ENCODE peak calls at places on chromosomes 2 and 18, in seven cellular contexts. R is K562, V is HL-60, T is A549, X is Panc1, K is GM23338, F is HCT116. H is an unnamed sample.

GRCh38 chr18:24271381-24272331 is 126.0 kb downstream of the OSBPL1A start:
- DNase-seq in V (no peak), K (peak; percentile 94), R (peak; percentile 9), F (peak; percentile 49), T (peak; percentile 56), X (no peak), H (peak; percentile 4)

GRCh38 chr2:201680743-201681142 is 17.7 kb downstream of the MPP4 start:
- DNase-seq in T (peak; percentile 57), V (no peak), F (peak; percentile 60), X (no peak), R (peak; percentile 48), K (peak; percentile 85), H (peak; percentile 49)

GRCh38 chr2:30191831-30192271 is 39.5 kb upstream of the LBH start:
- DNase-seq in T (no peak), R (peak; percentile 95), V (no peak), F (no peak), X (no peak), K (no peak), H (no peak)

GRCh38 chr2:147515213-147515612 is 329.6 kb upstream of the ACVR2A start:
- DNase-seq in T (no peak), V (no peak), K (no peak), X (no peak), F (no peak), R (no peak), H (no peak)

GRCh38 chr2:128411431-128411830 is 92.8 kb upstream of the HS6ST1 start:
- DNase-seq in V (no peak), K (no peak), T (no peak), R (no peak), F (no peak), X (no peak), H (no peak)

GRCh38 chr2:227238242-227239237 is 74.1 kb downstream of the COL4A3 start:
- DNase-seq in F (peak; percentile 41), V (peak; percentile 25), T (peak; percentile 40), X (peak; percentile 54), R (peak; percentile 55), K (peak; percentile 79), H (peak; percentile 49)

GRCh38 chr18:7931763-7932162 is 364.6 kb downstream of the PTPRM start:
- DNase-seq in F (no peak), V (no peak), K (no peak), X (no peak), T (no peak), R (no peak), H (peak; percentile 14)

GRCh38 chr2:15561574-15562344 is 625 bp upstream of the NBAS start:
- DNase-seq in V (no peak), F (no peak), X (no peak), R (peak; percentile 84), K (peak; percentile 19), T (peak; percentile 25), H (peak; percentile 14)

GRCh38 chr18:66497351-66497750 is 106.5 kb downstream of the CDH19 start:
- DNase-seq in X (no peak), V (no peak), F (no peak), R (no peak), K (no peak), T (no peak), H (no peak)

GRCh38 chr2:170739048-170739447 is 23.9 kb downstream of the SP5 start:
- DNase-seq in F (peak; percentile 57), V (no peak), X (peak; percentile 35), T (peak; percentile 17), R (no peak), K (no peak), H (peak; percentile 54)

GRCh38 chr18:32439802-32440201 is 30.9 kb downstream of the GAREM1 start:
- DNase-seq in V (no peak), R (no peak), F (peak; percentile 15), K (peak; percentile 74), T (peak; percentile 7), X (no peak), H (no peak)

GRCh38 chr2:215784371-215784783 is 229.0 kb downstream of the MREG start:
- DNase-seq in V (no peak), R (no peak), X (no peak), F (no peak), K (no peak), T (no peak), H (no peak)

GRCh38 chr2:88739985-88740600 is 48.6 kb downstream of the RPIA start:
- DNase-seq in K (peak; percentile 82), X (peak; percentile 63), T (peak; percentile 64), V (peak; percentile 42), R (peak; percentile 78), F (peak; percentile 46), H (peak; percentile 70)

GRCh38 chr2:20104900-20105545 is 53.6 kb upstream of the LAPTM4A start:
- DNase-seq in K (no peak), V (no peak), R (no peak), X (no peak), F (no peak), T (no peak), H (no peak)

GRCh38 chr2:48474599-48475298 is 55.2 kb upstream of the STON1 start:
- DNase-seq in X (no peak), V (no peak), K (no peak), F (no peak), R (no peak), T (no peak), H (no peak)

GRCh38 chr18:57940166-57940565 is 103.9 kb upstream of the NEDD4L start:
- DNase-seq in R (no peak), V (no peak), X (no peak), K (no peak), T (no peak), F (no peak), H (no peak)

GRCh38 chr18:57943723-57944122 is 100.3 kb upstream of the NEDD4L start:
- DNase-seq in X (no peak), R (no peak), V (no peak), F (no peak), T (no peak), K (no peak), H (no peak)

GRCh38 chr18:57942493-57942892 is 101.5 kb upstream of the NEDD4L start:
- DNase-seq in T (no peak), K (peak; percentile 9), F (no peak), X (no peak), R (no peak), V (no peak), H (no peak)

GRCh38 chr18:57947117-57947516 is 96.9 kb upstream of the NEDD4L start:
- DNase-seq in V (no peak), F (no peak), T (no peak), K (no peak), X (no peak), R (no peak), H (no peak)

DNA sequence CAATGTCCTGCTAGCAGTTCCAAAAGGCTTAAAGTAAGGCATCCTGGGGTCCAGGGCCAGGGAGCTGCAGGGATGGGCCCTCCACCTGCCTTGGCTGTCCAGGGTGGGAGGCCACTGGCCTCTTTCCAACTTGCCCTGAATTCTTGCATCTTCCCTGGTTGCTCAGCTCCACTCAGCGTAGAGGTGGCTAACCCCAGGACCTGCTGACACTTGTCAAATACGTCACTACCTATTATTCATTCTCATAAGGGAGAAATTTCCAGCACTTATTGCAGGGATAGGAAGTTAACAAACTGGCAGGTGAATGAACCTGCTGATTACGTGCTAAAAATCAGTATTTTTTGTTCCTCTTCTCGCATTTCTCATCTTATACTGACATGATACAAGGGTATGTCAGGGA is 101.9 kb upstream of the NEDD4L start:
- DNase-seq in K (no peak), V (no peak), F (no peak), T (no peak), R (no peak), X (no peak), H (no peak)
- TF ChIP-seq REST in K (no peak), V (no peak), F (no peak), T (no peak), R (no peak), X (no peak), H (no peak)

DNA sequence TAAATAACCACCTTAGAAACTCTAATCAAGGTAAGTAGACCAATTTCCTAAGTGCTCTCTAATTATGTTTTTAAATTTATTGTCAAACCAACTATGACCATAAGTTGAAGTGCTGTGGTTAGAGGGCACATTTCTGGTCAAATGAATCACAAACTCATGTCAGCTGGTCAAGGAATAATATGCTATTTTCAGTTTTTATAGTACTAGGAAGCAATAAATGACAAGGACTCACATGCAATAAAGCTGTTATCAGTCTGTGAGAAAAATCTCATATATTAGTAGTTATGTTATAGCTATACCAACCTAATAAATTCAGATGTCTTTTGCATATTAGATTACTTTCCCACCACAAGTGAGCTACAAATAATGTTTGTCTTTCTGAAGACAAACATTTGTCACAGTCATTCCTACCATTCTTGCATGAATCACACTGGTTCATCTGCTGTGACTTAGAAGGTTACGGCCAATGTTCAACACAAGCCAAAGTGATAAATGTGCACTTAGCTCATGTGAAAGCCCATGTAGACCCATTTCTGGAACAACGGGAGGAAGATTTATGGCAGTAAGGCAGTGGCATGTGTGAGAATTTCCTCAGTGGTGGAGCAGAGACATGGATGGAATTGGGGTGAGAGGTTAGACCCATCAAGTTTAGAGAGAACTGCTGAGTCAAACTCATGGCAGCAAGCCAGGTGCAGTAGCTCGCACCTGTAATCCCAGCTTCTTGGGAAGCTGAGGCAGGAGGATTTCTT is 27.4 kb upstream of the CCNYL1 start:
- DNase-seq in R (peak; percentile 8), X (peak; percentile 95), T (peak; percentile 60), K (no peak), F (peak; percentile 60), V (no peak), H (peak; percentile 84)
- TF ChIP-seq REST in R (no peak), X (no peak), T (no peak), K (no peak), F (no peak), V (no peak), H (no peak)

GRCh38 chr2:159034728-159035127 is 66.3 kb downstream of the TANC1 start:
- DNase-seq in F (no peak), R (no peak), T (no peak), X (no peak), V (no peak), K (no peak), H (peak; percentile 15)

GRCh38 chr2:159032156-159032555 is 63.7 kb downstream of the TANC1 start:
- DNase-seq in R (no peak), X (no peak), V (no peak), F (no peak), T (no peak), K (no peak), H (no peak)

GRCh38 chr2:159030674-159031380 is 62.4 kb downstream of the TANC1 start:
- DNase-seq in K (peak; percentile 56), R (peak; percentile 75), T (peak; percentile 21), F (peak; percentile 23), X (no peak), V (no peak), H (peak; percentile 10)

GRCh38 chr2:159029936-159030335 is 61.5 kb downstream of the TANC1 start:
- DNase-seq in R (no peak), V (no peak), K (no peak), F (no peak), X (no peak), T (no peak), H (no peak)

DNA sequence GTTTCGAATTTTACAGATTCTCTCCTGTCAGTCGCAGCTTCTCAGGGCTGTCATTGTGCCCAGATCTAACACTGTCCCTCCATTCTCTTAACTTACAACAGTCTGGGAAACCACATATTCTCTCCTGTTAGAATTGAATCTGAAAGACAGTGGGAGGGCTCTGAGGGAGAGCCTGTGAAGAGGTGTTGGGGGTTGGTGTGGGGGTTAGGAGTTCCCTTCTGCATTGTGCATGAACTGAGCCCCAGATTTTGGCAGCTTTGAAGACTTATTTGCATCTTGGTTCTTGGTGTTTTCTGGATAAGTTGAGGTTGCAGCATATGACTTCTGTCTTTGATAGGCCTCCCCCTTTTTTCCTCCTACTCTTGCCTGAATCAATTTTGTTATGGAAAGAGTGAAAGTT is 64.1 kb downstream of the TANC1 start:
- DNase-seq in K (no peak), R (no peak), V (no peak), T (no peak), X (no peak), F (no peak), H (no peak)
- TF ChIP-seq REST in K (no peak), R (no peak), V (no peak), T (no peak), X (no peak), F (no peak), H (no peak)

GRCh38 chr18:10142496-10143160 is 228.8 kb downstream of the VAPA start:
- DNase-seq in X (no peak), R (no peak), V (no peak), K (no peak), T (peak; percentile 20), F (no peak), H (no peak)
- TF ChIP-seq REST in X (no peak), R (no peak), V (no peak), K (no peak), T (no peak), F (no peak), H (no peak)